ENCODE peak calls at places on chromosomes 12 and 14, in five cellular contexts. One of them, this sample, is unnamed.

GRCh38 chr12:20370001-20370381 is 1.7 kb downstream of the PDE3A start:
- DNase-seq in globus pallidus: peak
- DNase-seq in non-pigmented ciliary epithelial cell: no peak
- DNase-seq in NCI-H2171 treated with DMSO at 0.1 percent for 48 hours: no peak
- DNase-seq in psoas muscle: no peak
- DNase-seq in this sample: no peak

GRCh38 chr12:71755146-71755892 is 656 bp downstream of the RAB21 start:
- DNase-seq in globus pallidus: no peak
- DNase-seq in non-pigmented ciliary epithelial cell: peak
- DNase-seq in NCI-H2171 treated with DMSO at 0.1 percent for 48 hours: peak
- DNase-seq in psoas muscle: peak
- DNase-seq in this sample: no peak

GRCh38 chr12:62711626-62712305 is 223.2 kb downstream of the PPM1H start:
- DNase-seq in globus pallidus: no peak
- DNase-seq in non-pigmented ciliary epithelial cell: no peak
- DNase-seq in NCI-H2171 treated with DMSO at 0.1 percent for 48 hours: no peak
- DNase-seq in psoas muscle: no peak
- DNase-seq in this sample: no peak

GRCh38 chr14:90091393-90091792 is 29.6 kb downstream of the KCNK13 start:
- DNase-seq in globus pallidus: no peak
- DNase-seq in non-pigmented ciliary epithelial cell: peak
- DNase-seq in NCI-H2171 treated with DMSO at 0.1 percent for 48 hours: no peak
- DNase-seq in psoas muscle: no peak
- DNase-seq in this sample: no peak

GRCh38 chr12:43880547-43880946 is 44.7 kb downstream of the TMEM117 start:
- DNase-seq in globus pallidus: no peak
- DNase-seq in non-pigmented ciliary epithelial cell: no peak
- DNase-seq in NCI-H2171 treated with DMSO at 0.1 percent for 48 hours: no peak
- DNase-seq in psoas muscle: no peak
- DNase-seq in this sample: no peak

GRCh38 chr12:129063600-129063999 is 210.3 kb downstream of the GLT1D1 start:
- DNase-seq in globus pallidus: no peak
- DNase-seq in non-pigmented ciliary epithelial cell: no peak
- DNase-seq in NCI-H2171 treated with DMSO at 0.1 percent for 48 hours: no peak
- DNase-seq in psoas muscle: no peak
- DNase-seq in this sample: no peak

GRCh38 chr14:69518341-69519101 is 34.0 kb downstream of the PLEKHD1 start:
- DNase-seq in globus pallidus: no peak
- DNase-seq in non-pigmented ciliary epithelial cell: no peak
- DNase-seq in NCI-H2171 treated with DMSO at 0.1 percent for 48 hours: no peak
- DNase-seq in psoas muscle: no peak
- DNase-seq in this sample: no peak

GRCh38 chr12:46361667-46362034 is 10.9 kb downstream of the SLC38A2 start:
- DNase-seq in globus pallidus: no peak
- DNase-seq in non-pigmented ciliary epithelial cell: no peak
- DNase-seq in NCI-H2171 treated with DMSO at 0.1 percent for 48 hours: no peak
- DNase-seq in psoas muscle: no peak
- DNase-seq in this sample: no peak

GRCh38 chr14:58617619-58618018 is 20.1 kb upstream of the DACT1 start:
- DNase-seq in globus pallidus: no peak
- DNase-seq in non-pigmented ciliary epithelial cell: no peak
- DNase-seq in NCI-H2171 treated with DMSO at 0.1 percent for 48 hours: no peak
- DNase-seq in psoas muscle: no peak
- DNase-seq in this sample: no peak

GRCh38 chr14:100093322-100093721 is 28.1 kb downstream of the EVL start:
- DNase-seq in globus pallidus: no peak
- DNase-seq in non-pigmented ciliary epithelial cell: no peak
- DNase-seq in NCI-H2171 treated with DMSO at 0.1 percent for 48 hours: no peak
- DNase-seq in psoas muscle: no peak
- DNase-seq in this sample: peak

GRCh38 chr14:100442036-100442435 is 118.9 kb downstream of the SLC25A47 start:
- DNase-seq in globus pallidus: no peak
- DNase-seq in non-pigmented ciliary epithelial cell: no peak
- DNase-seq in NCI-H2171 treated with DMSO at 0.1 percent for 48 hours: no peak
- DNase-seq in psoas muscle: no peak
- DNase-seq in this sample: no peak

GRCh38 chr14:77590845-77591506 is 25.5 kb downstream of the SPTLC2 start:
- DNase-seq in globus pallidus: no peak
- DNase-seq in non-pigmented ciliary epithelial cell: no peak
- DNase-seq in NCI-H2171 treated with DMSO at 0.1 percent for 48 hours: no peak
- DNase-seq in psoas muscle: no peak
- DNase-seq in this sample: no peak

GRCh38 chr12:110906985-110907384 is 13.4 kb downstream of the MYL2 start:
- DNase-seq in globus pallidus: no peak
- DNase-seq in non-pigmented ciliary epithelial cell: no peak
- DNase-seq in NCI-H2171 treated with DMSO at 0.1 percent for 48 hours: no peak
- DNase-seq in psoas muscle: no peak
- DNase-seq in this sample: no peak

GRCh38 chr14:102479777-102480176 is 29.8 kb downstream of the ANKRD9 start:
- DNase-seq in globus pallidus: no peak
- DNase-seq in non-pigmented ciliary epithelial cell: no peak
- DNase-seq in NCI-H2171 treated with DMSO at 0.1 percent for 48 hours: peak
- DNase-seq in psoas muscle: peak
- DNase-seq in this sample: no peak

GRCh38 chr14:69716483-69717187 is 50.3 kb upstream of the SRSF5 start:
- DNase-seq in globus pallidus: no peak
- DNase-seq in non-pigmented ciliary epithelial cell: peak
- DNase-seq in NCI-H2171 treated with DMSO at 0.1 percent for 48 hours: no peak
- DNase-seq in psoas muscle: no peak
- DNase-seq in this sample: no peak

GRCh38 chr14:90797919-90798318 is 18.3 kb downstream of the TTC7B start:
- DNase-seq in globus pallidus: no peak
- DNase-seq in non-pigmented ciliary epithelial cell: no peak
- DNase-seq in NCI-H2171 treated with DMSO at 0.1 percent for 48 hours: no peak
- DNase-seq in psoas muscle: no peak
- DNase-seq in this sample: no peak

GRCh38 chr14:100673085-100673806 is 53.4 kb upstream of the DLK1 start:
- DNase-seq in globus pallidus: no peak
- DNase-seq in non-pigmented ciliary epithelial cell: no peak
- DNase-seq in NCI-H2171 treated with DMSO at 0.1 percent for 48 hours: peak
- DNase-seq in psoas muscle: no peak
- DNase-seq in this sample: no peak

GRCh38 chr12:117790198-117790597 is 178.6 kb downstream of the KSR2 start:
- DNase-seq in globus pallidus: no peak
- DNase-seq in non-pigmented ciliary epithelial cell: no peak
- DNase-seq in NCI-H2171 treated with DMSO at 0.1 percent for 48 hours: no peak
- DNase-seq in psoas muscle: no peak
- DNase-seq in this sample: no peak

GRCh38 chr12:113465808-113466769 is 5.6 kb downstream of the LHX5 start:
- DNase-seq in globus pallidus: no peak
- DNase-seq in non-pigmented ciliary epithelial cell: no peak
- DNase-seq in NCI-H2171 treated with DMSO at 0.1 percent for 48 hours: peak
- DNase-seq in psoas muscle: no peak
- DNase-seq in this sample: no peak

GRCh38 chr12:114397978-114398881 is 7.7 kb downstream of the TBX5 start:
- DNase-seq in globus pallidus: no peak
- DNase-seq in non-pigmented ciliary epithelial cell: no peak
- DNase-seq in NCI-H2171 treated with DMSO at 0.1 percent for 48 hours: no peak
- DNase-seq in psoas muscle: no peak
- DNase-seq in this sample: no peak

GRCh38 chr14:105537580-105538474 is 11.4 kb downstream of the TMEM121 start:
- DNase-seq in globus pallidus: no peak
- DNase-seq in non-pigmented ciliary epithelial cell: no peak
- DNase-seq in NCI-H2171 treated with DMSO at 0.1 percent for 48 hours: peak
- DNase-seq in psoas muscle: peak
- DNase-seq in this sample: peak

GRCh38 chr12:77878901-77879300 is 48.2 kb downstream of the NAV3 start:
- DNase-seq in globus pallidus: peak
- DNase-seq in non-pigmented ciliary epithelial cell: no peak
- DNase-seq in NCI-H2171 treated with DMSO at 0.1 percent for 48 hours: no peak
- DNase-seq in psoas muscle: no peak
- DNase-seq in this sample: no peak

GRCh38 chr12:122318607-122319311 is 52.5 kb upstream of the VPS33A start:
- DNase-seq in globus pallidus: no peak
- DNase-seq in non-pigmented ciliary epithelial cell: peak
- DNase-seq in NCI-H2171 treated with DMSO at 0.1 percent for 48 hours: no peak
- DNase-seq in psoas muscle: no peak
- DNase-seq in this sample: no peak

GRCh38 chr12:29983917-29984316 is 200.2 kb upstream of the TMTC1 start:
- DNase-seq in globus pallidus: no peak
- DNase-seq in non-pigmented ciliary epithelial cell: no peak
- DNase-seq in NCI-H2171 treated with DMSO at 0.1 percent for 48 hours: no peak
- DNase-seq in psoas muscle: no peak
- DNase-seq in this sample: no peak

GRCh38 chr12:76942276-76942675 is 63.5 kb upstream of the CSRP2 start:
- DNase-seq in globus pallidus: no peak
- DNase-seq in non-pigmented ciliary epithelial cell: no peak
- DNase-seq in NCI-H2171 treated with DMSO at 0.1 percent for 48 hours: no peak
- DNase-seq in psoas muscle: no peak
- DNase-seq in this sample: no peak

GRCh38 chr12:71157601-71158233 is at the start of gene TSPAN8:
- DNase-seq in globus pallidus: peak
- DNase-seq in non-pigmented ciliary epithelial cell: no peak
- DNase-seq in NCI-H2171 treated with DMSO at 0.1 percent for 48 hours: no peak
- DNase-seq in psoas muscle: no peak
- DNase-seq in this sample: no peak

GRCh38 chr14:31024577-31025334 is 693 bp upstream of the AP4S1 start:
- DNase-seq in globus pallidus: no peak
- DNase-seq in non-pigmented ciliary epithelial cell: no peak
- DNase-seq in NCI-H2171 treated with DMSO at 0.1 percent for 48 hours: no peak
- DNase-seq in psoas muscle: no peak
- DNase-seq in this sample: no peak

GRCh38 chr12:52630104-52630500 is 11.7 kb upstream of the KRT73 start:
- DNase-seq in globus pallidus: no peak
- DNase-seq in non-pigmented ciliary epithelial cell: no peak
- DNase-seq in NCI-H2171 treated with DMSO at 0.1 percent for 48 hours: no peak
- DNase-seq in psoas muscle: no peak
- DNase-seq in this sample: no peak

GRCh38 chr12:21637985-21638891 is 19.4 kb downstream of the LDHB start:
- DNase-seq in globus pallidus: no peak
- DNase-seq in non-pigmented ciliary epithelial cell: no peak
- DNase-seq in NCI-H2171 treated with DMSO at 0.1 percent for 48 hours: no peak
- DNase-seq in psoas muscle: no peak
- DNase-seq in this sample: no peak

GRCh38 chr12:45216297-45216982 is 545 bp downstream of the ANO6 start:
- DNase-seq in globus pallidus: peak
- DNase-seq in non-pigmented ciliary epithelial cell: no peak
- DNase-seq in NCI-H2171 treated with DMSO at 0.1 percent for 48 hours: no peak
- DNase-seq in psoas muscle: peak
- DNase-seq in this sample: peak